ENCODE peak calls at places on chromosomes 4 and X, in five cellular contexts. B, R, V, Q and J are unnamed samples.

GRCh38 chrX:121949041-121949760 is 901.8 kb downstream of the GLUD2 start:
- DNase-seq in B (no peak), V (no peak), Q (no peak), R (no peak), J (no peak)

GRCh38 chr4:138035781-138036258 is 206.3 kb downstream of the SLC7A11 start:
- DNase-seq in V (peak; percentile 59), Q (peak; percentile 37), R (no peak), B (no peak), J (no peak)

GRCh38 chr4:169014581-169014980 is 4.5 kb upstream of the CBR4 start:
- DNase-seq in V (no peak), R (no peak), B (no peak), Q (no peak), J (no peak)

GRCh38 chrX:48800574-48801280 is 1.1 kb upstream of the HDAC6 start:
- DNase-seq in Q (peak; percentile 33), R (no peak), B (no peak), V (no peak), J (no peak)

GRCh38 chrX:96692911-96693310 is 8.3 kb downstream of the DIAPH2 start:
- DNase-seq in R (no peak), B (no peak), V (no peak), Q (no peak), J (no peak)

GRCh38 chr4:189294570-189294969 is 646.1 kb upstream of the FRG1 start:
- DNase-seq in Q (no peak), R (no peak), V (no peak), B (no peak), J (no peak)

GRCh38 chrX:131778269-131779218 is 234.7 kb downstream of the OR13H1 start:
- DNase-seq in R (peak; percentile 88), B (peak; percentile 80), V (peak; percentile 48), Q (no peak), J (no peak)

GRCh38 chrX:151563449-151563848 is at the start of gene PASD1:
- DNase-seq in R (no peak), Q (no peak), V (no peak), B (no peak), J (no peak)